ENCODE peak calls at places on chromosomes 7 and 10, in eight cellular contexts. K is Right ventricle myocardium superior, H is gastrocnemius medialis, U is WERI-Rb-1, S is HEK293T, F is cardiac septum, E is SW480, G is Caco-2. I is an unnamed sample.

GRCh38 chr7:147513451-147513850 is 1077.1 kb upstream of the C7orf33 start:
- DNase-seq in K (no peak), H (no peak), U (no peak), S (no peak), F (no peak), E (no peak), G (no peak), I (no peak)

GRCh38 chr7:88243345-88243909 is 23.6 kb upstream of the SRI start:
- DNase-seq in K (no peak), H (no peak), U (peak), S (peak), F (no peak), E (peak), G (peak), I (no peak)

GRCh38 chr7:12322287-12322902 is 81.3 kb downstream of the VWDE start:
- DNase-seq in K (no peak), H (no peak), U (no peak), S (no peak), F (no peak), E (peak), G (peak), I (no peak)

GRCh38 chr10:67520924-67521520 is 175.0 kb downstream of the CTNNA3 start:
- DNase-seq in K (no peak), H (no peak), U (peak), S (peak), F (no peak), E (peak), G (peak), I (peak)

GRCh38 chr7:30727061-30727945 is 24.6 kb upstream of the INMT start:
- DNase-seq in K (no peak), H (no peak), U (no peak), S (no peak), F (no peak), E (peak), G (peak), I (no peak)

GRCh38 chr10:58431903-58432302 is 46.7 kb downstream of the TFAM start:
- DNase-seq in K (no peak), H (no peak), U (no peak), S (no peak), F (no peak), E (no peak), G (no peak), I (no peak)

GRCh38 chr10:12041766-12042408 is 722 bp downstream of the UPF2 start:
- DNase-seq in K (no peak), H (peak), U (no peak), S (peak), F (peak), E (peak), G (peak), I (no peak)

GRCh38 chr7:49333180-49333881 is 409.0 kb downstream of the CDC14C start:
- DNase-seq in K (no peak), H (no peak), U (no peak), S (no peak), F (no peak), E (no peak), G (no peak), I (no peak)

GRCh38 chr10:132679640-132680039 is 106.3 kb downstream of the NKX6-2 start:
- DNase-seq in K (no peak), H (no peak), U (no peak), S (no peak), F (peak), E (no peak), G (no peak), I (peak)

GRCh38 chr7:131008840-131009651 is 275.0 kb upstream of the KLF14 start:
- DNase-seq in K (no peak), H (no peak), U (no peak), S (no peak), F (no peak), E (no peak), G (no peak), I (no peak)

GRCh38 chr7:139034855-139035587 is 821 bp downstream of the ZC3HAV1L start:
- DNase-seq in K (peak), H (no peak), U (peak), S (no peak), F (peak), E (peak), G (peak), I (peak)